ENCODE peak calls at places on chromosome 16, in five cellular contexts. L is A549, N is tibial artery, C is cardiac muscle cell, K is psoas muscle. Z is an unnamed sample.

GRCh38 chr16:22210285-22210684 is 4.2 kb downstream of the EEF2K start:
- DNase-seq in K (no peak), C (no peak), L (no peak), N (no peak), Z (no peak)

GRCh38 chr16:49292413-49292812 is 10.8 kb upstream of the CBLN1 start:
- DNase-seq in C (no peak), L (no peak), K (no peak), N (no peak), Z (no peak)

GRCh38 chr16:68737730-68738590 is 868 bp downstream of the CDH1 start:
- DNase-seq in K (no peak), C (no peak), N (no peak), L (peak; percentile 61), Z (no peak)

GRCh38 chr16:85557976-85558589 is 55.0 kb upstream of the GSE1 start:
- DNase-seq in L (no peak), K (no peak), C (no peak), N (no peak), Z (peak; percentile 23)

GRCh38 chr16:71746442-71747046 is 22.0 kb upstream of the PHLPP2 start:
- DNase-seq in K (no peak), C (peak; percentile 61), N (no peak), L (peak; percentile 69), Z (no peak)

GRCh38 chr16:12532871-12533610 is 270.6 kb downstream of the CPPED1 start:
- DNase-seq in N (no peak), K (no peak), L (no peak), C (no peak), Z (peak; percentile 38)

GRCh38 chr16:50372611-50373344 is 4.0 kb upstream of the BRD7 start:
- DNase-seq in C (no peak), N (peak; percentile 92), K (peak; percentile 42), L (peak; percentile 35), Z (no peak)

GRCh38 chr16:84732674-84733352 is 33.0 kb downstream of the USP10 start:
- DNase-seq in K (no peak), N (no peak), C (no peak), L (peak; percentile 63), Z (no peak)

GRCh38 chr16:77233799-77234502 is 34.7 kb downstream of the SYCE1L start:
- DNase-seq in L (no peak), K (no peak), N (no peak), C (no peak), Z (no peak)

GRCh38 chr16:53094013-53094630 is 39.3 kb downstream of the CHD9 start:
- DNase-seq in N (peak; percentile 72), L (peak; percentile 74), K (peak; percentile 61), C (no peak), Z (peak; percentile 75)

GRCh38 chr16:65667013-65667578 is 545.2 kb upstream of the CDH11 start:
- DNase-seq in K (no peak), N (no peak), C (peak; percentile 67), L (no peak), Z (no peak)

GRCh38 chr16:19329932-19330331 is 44.4 kb downstream of the CLEC19A start:
- DNase-seq in N (no peak), L (peak; percentile 31), K (no peak), C (no peak), Z (no peak)

GRCh38 chr16:87550510-87550961 is 51.8 kb upstream of the JPH3 start:
- DNase-seq in N (no peak), L (peak; percentile 25), K (peak; percentile 49), C (no peak), Z (no peak)

GRCh38 chr16:962901-963814 is 7.6 kb downstream of the LMF1 start:
- DNase-seq in C (no peak), N (no peak), K (no peak), L (no peak), Z (no peak)

DNA sequence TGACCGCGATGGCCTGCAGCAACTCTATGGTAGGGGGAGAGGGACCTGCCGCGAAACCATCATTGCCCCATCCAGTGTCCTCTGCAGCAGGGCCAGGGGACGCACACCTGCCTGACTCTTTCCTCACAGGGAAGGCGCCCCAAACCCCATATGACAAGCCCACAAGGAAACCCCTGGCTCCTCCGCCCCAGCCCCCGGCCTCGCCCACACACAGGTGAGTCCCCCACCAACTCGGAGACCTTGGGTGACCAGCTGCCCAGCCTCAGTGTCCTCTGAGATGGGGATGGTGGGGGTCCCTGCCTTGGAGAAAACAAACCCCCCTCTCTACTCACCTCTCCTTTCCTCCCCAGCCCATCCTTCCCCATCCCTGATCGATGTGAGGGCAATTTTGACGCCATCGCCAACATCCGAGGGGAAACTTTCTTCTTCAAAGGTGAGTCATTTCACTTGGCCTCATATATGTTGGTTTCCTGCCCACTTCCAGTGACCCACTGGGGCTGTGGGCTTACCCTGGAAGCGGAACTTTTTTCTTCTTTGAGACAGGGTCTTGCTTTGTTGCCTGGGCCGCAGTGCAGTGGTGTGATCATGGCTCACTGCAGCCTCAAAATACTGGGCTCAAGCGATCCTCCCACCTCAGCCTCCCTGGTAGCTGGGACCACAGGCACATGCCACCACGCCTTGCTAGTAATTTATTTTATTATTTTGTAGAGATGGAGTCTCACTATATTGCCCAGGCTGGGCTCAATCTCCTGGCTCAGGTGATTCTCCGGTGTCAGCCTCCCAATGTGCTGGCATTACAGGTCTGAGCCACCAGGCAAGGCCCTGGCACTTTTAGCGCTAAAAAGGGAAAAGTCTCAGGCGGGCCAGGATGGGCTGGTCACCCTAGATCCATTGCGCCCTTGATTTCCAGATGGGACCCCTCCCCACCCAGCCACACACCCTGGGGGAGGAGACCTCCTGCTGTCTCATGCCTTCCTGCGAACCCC is 8.0 kb upstream of the IL32 start:
- DNase-seq in L (no peak), N (no peak), C (no peak), K (no peak), Z (peak; percentile 49)
- H3K4me1 ChIP-seq in L (peaks cover 10% of the 10 kb centered on the region), N (peaks cover 24% of the 10 kb centered on the region), C (no peaks in the 10 kb centered on the region), K (peaks cover 35% of the 10 kb centered on the region), Z (peaks cover 5% of the 10 kb centered on the region)

GRCh38 chr16:4984174-4985000 is 26.3 kb downstream of the SEC14L5 start:
- DNase-seq in L (no peak), C (no peak), K (no peak), N (no peak), Z (no peak)

GRCh38 chr16:4979736-4980660 is 21.9 kb downstream of the SEC14L5 start:
- DNase-seq in K (no peak), C (no peak), L (no peak), N (no peak), Z (no peak)

GRCh38 chr16:4981473-4981872 is 23.3 kb downstream of the SEC14L5 start:
- DNase-seq in C (no peak), N (no peak), L (no peak), K (no peak), Z (no peak)

GRCh38 chr16:4980691-4981090 is 22.6 kb downstream of the SEC14L5 start:
- DNase-seq in C (no peak), L (no peak), N (no peak), K (no peak), Z (no peak)

DNA sequence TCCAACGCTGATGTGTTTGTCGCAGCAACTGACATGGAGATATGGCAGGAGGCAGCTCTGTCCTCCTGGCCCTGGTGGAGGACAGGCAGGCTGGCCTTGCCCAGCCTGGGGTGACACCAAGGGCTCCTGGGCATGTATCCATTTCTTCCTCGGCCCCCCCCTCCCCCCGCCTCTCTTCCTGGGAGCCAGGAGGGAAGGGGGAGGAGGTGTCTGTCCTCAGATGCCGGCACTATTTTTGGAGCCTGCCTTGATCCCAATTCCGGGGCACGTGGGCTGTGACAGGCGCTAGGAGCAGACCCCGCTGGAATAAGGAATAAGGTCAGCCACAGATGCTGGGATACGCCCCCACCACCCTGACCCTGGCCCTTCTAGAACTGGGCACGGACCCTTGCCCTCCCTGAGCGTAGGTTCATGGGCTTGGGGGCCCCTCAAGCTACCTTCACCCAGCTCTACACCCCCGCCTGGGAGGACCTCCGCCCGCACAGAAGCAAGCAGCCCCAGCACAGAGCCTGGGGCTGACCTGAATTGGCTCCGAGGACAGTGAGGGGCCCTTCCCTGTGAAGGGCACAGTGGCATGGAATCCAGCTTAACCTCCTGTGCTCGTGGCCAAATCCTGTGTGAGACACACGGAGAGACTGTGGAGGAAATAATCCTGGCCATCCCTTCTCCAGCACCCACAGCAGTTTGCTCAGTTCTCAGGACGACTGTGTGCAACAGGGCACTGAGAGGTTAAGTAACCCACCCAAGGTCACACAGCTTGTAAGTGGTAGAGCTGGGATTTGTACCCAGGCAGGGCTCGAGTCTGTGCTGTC is 24.1 kb downstream of the SEC14L5 start:
- DNase-seq in N (no peak), C (no peak), L (no peak), K (peak; percentile 60), Z (peak; percentile 81)
- H3K4me1 ChIP-seq in N (no peaks in the 10 kb centered on the region), C (peaks cover 10% of the 10 kb centered on the region), L (no peaks in the 10 kb centered on the region), K (peaks cover 16% of the 10 kb centered on the region), Z (no peaks in the 10 kb centered on the region)

DNA sequence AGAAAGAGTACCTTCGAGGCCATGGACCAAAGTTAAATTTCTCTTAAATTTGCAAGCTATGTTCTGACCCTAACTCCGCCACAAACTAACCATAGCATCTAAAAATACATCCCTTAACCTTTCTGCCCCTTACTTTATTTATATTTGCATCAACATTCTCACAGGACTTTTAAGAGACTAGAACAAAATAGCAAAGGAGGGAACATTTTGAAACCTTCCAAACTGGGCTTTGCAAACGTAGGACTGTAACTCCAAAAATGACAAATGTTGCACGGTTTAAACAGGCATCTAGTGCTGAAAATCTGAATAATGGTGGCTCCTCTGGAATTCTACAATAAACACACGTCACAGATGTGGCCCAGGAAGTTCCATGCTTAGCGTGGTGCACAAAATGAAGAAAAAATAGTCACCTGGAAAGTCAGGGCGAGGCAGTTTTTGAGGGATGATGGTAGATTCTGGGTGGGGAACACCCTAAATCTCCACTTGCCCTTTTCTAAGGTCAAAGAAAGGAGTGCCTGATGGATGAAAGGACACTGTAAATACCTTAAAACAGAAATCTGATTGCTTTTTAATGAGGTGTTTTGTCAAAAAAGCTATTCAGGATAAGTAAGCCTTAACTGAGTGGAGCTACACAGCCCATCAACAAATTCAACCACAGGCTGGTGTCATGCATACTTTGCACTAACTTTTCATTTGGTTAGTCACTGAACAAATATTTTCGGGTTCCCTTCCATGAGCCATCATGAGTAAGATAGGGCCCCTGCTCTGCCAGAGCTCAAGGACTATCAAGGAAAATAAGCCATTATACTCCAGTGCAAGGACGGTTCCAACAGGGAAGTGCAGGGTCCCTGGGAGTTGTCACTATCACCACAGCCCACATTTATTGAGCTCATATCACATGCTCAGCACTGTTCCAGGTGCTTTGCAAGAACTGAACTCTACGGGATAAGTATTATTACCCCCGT is 21.2 kb downstream of the ARHGAP17 start:
- DNase-seq in C (peak; percentile 83), L (peak; percentile 75), K (no peak), N (no peak), Z (no peak)
- H3K4me1 ChIP-seq in C (peaks cover 7% of the 10 kb centered on the region), L (peaks cover 47% of the 10 kb centered on the region), K (peaks cover 86% of the 10 kb centered on the region), N (peaks cover 81% of the 10 kb centered on the region), Z (peaks cover 31% of the 10 kb centered on the region)

GRCh38 chr16:55207679-55208294 is 116.2 kb upstream of the IRX6 start:
- DNase-seq in N (no peak), K (no peak), L (no peak), C (no peak), Z (no peak)
- H3K4me1 ChIP-seq in N (no peaks in the 10 kb centered on the region), K (no peaks in the 10 kb centered on the region), L (no peaks in the 10 kb centered on the region), C (no peaks in the 10 kb centered on the region), Z (no peaks in the 10 kb centered on the region)

GRCh38 chr16:56868175-56868574 is 3.2 kb downstream of the SLC12A3 start:
- DNase-seq in C (no peak), K (no peak), L (no peak), N (no peak), Z (peak; percentile 10)
- H3K4me1 ChIP-seq in C (peaks cover 7% of the 10 kb centered on the region), K (peaks cover 6% of the 10 kb centered on the region), L (no peaks in the 10 kb centered on the region), N (no peaks in the 10 kb centered on the region), Z (no peaks in the 10 kb centered on the region)

GRCh38 chr16:2161911-2162310 is 6.3 kb downstream of the TRAF7 start:
- DNase-seq in C (no peak), N (no peak), L (no peak), K (no peak), Z (no peak)
- H3K4me1 ChIP-seq in C (peaks cover 5% of the 10 kb centered on the region), N (peaks cover 68% of the 10 kb centered on the region), L (peaks cover 44% of the 10 kb centered on the region), K (peaks cover 29% of the 10 kb centered on the region), Z (peaks cover 2% of the 10 kb centered on the region)

Z was measured in right cardiac atrium.